ENCODE peak calls at places on chromosomes 5 and 9, in eight cellular contexts. X is K562, W is stomach, Z is left lung, O is dorsolateral prefrontal cortex, P is type B pancreatic cell, E is epithelial cell of esophagus, L is tibial artery. I is an unnamed sample.

GRCh38 chr9:78189461-78189860 is 46.4 kb upstream of the CEP78 start:
- DNase-seq in X (no peak), W (no peak), Z (no peak), O (no peak), P (no peak), E (no peak), L (no peak), I (no peak)

GRCh38 chr9:100066539-100066938 is 32.3 kb downstream of the ERP44 start:
- DNase-seq in X (no peak), W (no peak), Z (no peak), O (no peak), P (no peak), E (no peak), L (no peak), I (no peak)

GRCh38 chr5:133944263-133945230 is 23.9 kb downstream of the C5orf15 start:
- DNase-seq in X (peak; percentile 79), W (peak; percentile 79), Z (peak; percentile 43), O (peak; percentile 44), P (peak; percentile 72), E (peak; percentile 63), L (peak; percentile 51), I (peak; percentile 51)

GRCh38 chr5:132198571-132198970 is 29.1 kb downstream of the P4HA2 start:
- DNase-seq in X (no peak), W (no peak), Z (no peak), O (no peak), P (peak; percentile 13), E (no peak), L (no peak), I (no peak)

GRCh38 chr9:94761506-94761905 is 35.0 kb downstream of the AOPEP start:
- DNase-seq in X (no peak), W (no peak), Z (no peak), O (no peak), P (no peak), E (peak; percentile 47), L (no peak), I (no peak)

GRCh38 chr9:19255821-19256220 is 25.3 kb downstream of the DENND4C start:
- DNase-seq in X (no peak), W (no peak), Z (no peak), O (no peak), P (no peak), E (no peak), L (no peak), I (no peak)

GRCh38 chr9:5643005-5643624 is 14.2 kb downstream of the RIC1 start:
- DNase-seq in X (no peak), W (no peak), Z (no peak), O (no peak), P (no peak), E (no peak), L (no peak), I (no peak)

GRCh38 chr5:41921874-41922273 is 3.2 kb upstream of the FBXO4 start:
- DNase-seq in X (no peak), W (no peak), Z (no peak), O (no peak), P (no peak), E (peak; percentile 89), L (no peak), I (no peak)

GRCh38 chr5:151383011-151383410 is 35.7 kb upstream of the SLC36A2 start:
- DNase-seq in X (no peak), W (no peak), Z (no peak), O (no peak), P (no peak), E (peak; percentile 14), L (no peak), I (no peak)

GRCh38 chr5:139765409-139766217 is 30.0 kb upstream of the PSD2 start:
- DNase-seq in X (peak; percentile 81), W (peak; percentile 77), Z (peak; percentile 97), O (peak; percentile 78), P (peak; percentile 91), E (peak; percentile 75), L (peak; percentile 87), I (peak; percentile 90)

GRCh38 chr5:177035982-177036381 is 13.5 kb downstream of the ZNF346 start:
- DNase-seq in X (no peak), W (no peak), Z (no peak), O (no peak), P (no peak), E (no peak), L (no peak), I (no peak)

GRCh38 chr5:142605649-142606048 is 80.2 kb downstream of the FGF1 start:
- DNase-seq in X (no peak), W (no peak), Z (no peak), O (no peak), P (no peak), E (no peak), L (no peak), I (no peak)

GRCh38 chr9:21890696-21891095 is 88.3 kb downstream of the MTAP start:
- DNase-seq in X (no peak), W (no peak), Z (no peak), O (no peak), P (no peak), E (no peak), L (no peak), I (no peak)

GRCh38 chr5:61303348-61303747 is 28.7 kb upstream of the ZSWIM6 start:
- DNase-seq in X (no peak), W (no peak), Z (no peak), O (no peak), P (no peak), E (no peak), L (no peak), I (no peak)

GRCh38 chr5:75640826-75641225 is 29.6 kb downstream of the ANKDD1B start:
- DNase-seq in X (no peak), W (no peak), Z (no peak), O (no peak), P (no peak), E (no peak), L (no peak), I (no peak)

GRCh38 chr9:134882204-134882785 is 1.7 kb downstream of the FCN2 start:
- DNase-seq in X (no peak), W (no peak), Z (no peak), O (no peak), P (no peak), E (no peak), L (no peak), I (no peak)

GRCh38 chr9:91024841-91025240 is 223.2 kb downstream of the SYK start:
- DNase-seq in X (no peak), W (no peak), Z (no peak), O (no peak), P (no peak), E (no peak), L (no peak), I (no peak)

GRCh38 chr9:96436063-96436455 is 13.9 kb upstream of the HABP4 start:
- DNase-seq in X (no peak), W (no peak), Z (no peak), O (no peak), P (no peak), E (no peak), L (no peak), I (no peak)

DNA sequence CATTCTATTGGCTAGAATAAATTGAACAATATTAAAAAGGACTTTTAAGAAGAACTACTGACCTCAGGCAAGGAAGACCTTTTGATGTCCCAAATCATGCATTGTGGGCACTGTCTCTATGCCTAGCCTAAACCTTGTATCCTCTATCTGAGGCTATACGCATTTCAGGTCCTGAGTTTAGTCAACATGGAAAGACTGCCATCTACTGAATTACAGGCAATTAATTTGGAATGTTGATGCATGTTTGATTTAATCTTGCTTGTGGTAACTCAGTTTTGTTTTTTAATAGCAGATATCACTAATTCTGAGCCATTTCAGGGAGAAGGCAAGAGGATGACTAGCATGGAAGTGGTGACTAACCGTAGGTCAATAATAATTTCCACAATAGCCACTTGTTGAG is 585.2 kb upstream of the CCNG1 start:
- DNase-seq in X (no peak), W (no peak), Z (no peak), O (no peak), P (no peak), E (no peak), L (no peak), I (no peak)
- TF ChIP-seq CTCF in X (no peak), W (no peak), Z (no peak), O (no peak), P (no peak), E (no peak), L (no peak), I (peak; percentile 16)

GRCh38 chr5:2164586-2164985 is 281.9 kb upstream of the IRX4 start:
- DNase-seq in X (no peak), W (no peak), Z (no peak), O (no peak), P (no peak), E (no peak), L (no peak), I (no peak)
- TF ChIP-seq CTCF in X (no peak), W (no peak), Z (no peak), O (no peak), P (no peak), E (no peak), L (no peak), I (no peak)

GRCh38 chr9:89744255-89744648 is 139.4 kb downstream of the GADD45G start:
- DNase-seq in X (no peak), W (no peak), Z (no peak), O (no peak), P (no peak), E (no peak), L (no peak), I (no peak)

GRCh38 chr9:89742660-89743059 is 137.8 kb downstream of the GADD45G start:
- DNase-seq in X (no peak), W (no peak), Z (no peak), O (no peak), P (no peak), E (no peak), L (no peak), I (no peak)

GRCh38 chr9:89744730-89745129 is 139.9 kb downstream of the GADD45G start:
- DNase-seq in X (no peak), W (no peak), Z (no peak), O (no peak), P (no peak), E (peak; percentile 62), L (no peak), I (no peak)

GRCh38 chr9:89743216-89743575 is 138.4 kb downstream of the GADD45G start:
- DNase-seq in X (no peak), W (no peak), Z (no peak), O (no peak), P (no peak), E (no peak), L (no peak), I (peak; percentile 18)

DNA sequence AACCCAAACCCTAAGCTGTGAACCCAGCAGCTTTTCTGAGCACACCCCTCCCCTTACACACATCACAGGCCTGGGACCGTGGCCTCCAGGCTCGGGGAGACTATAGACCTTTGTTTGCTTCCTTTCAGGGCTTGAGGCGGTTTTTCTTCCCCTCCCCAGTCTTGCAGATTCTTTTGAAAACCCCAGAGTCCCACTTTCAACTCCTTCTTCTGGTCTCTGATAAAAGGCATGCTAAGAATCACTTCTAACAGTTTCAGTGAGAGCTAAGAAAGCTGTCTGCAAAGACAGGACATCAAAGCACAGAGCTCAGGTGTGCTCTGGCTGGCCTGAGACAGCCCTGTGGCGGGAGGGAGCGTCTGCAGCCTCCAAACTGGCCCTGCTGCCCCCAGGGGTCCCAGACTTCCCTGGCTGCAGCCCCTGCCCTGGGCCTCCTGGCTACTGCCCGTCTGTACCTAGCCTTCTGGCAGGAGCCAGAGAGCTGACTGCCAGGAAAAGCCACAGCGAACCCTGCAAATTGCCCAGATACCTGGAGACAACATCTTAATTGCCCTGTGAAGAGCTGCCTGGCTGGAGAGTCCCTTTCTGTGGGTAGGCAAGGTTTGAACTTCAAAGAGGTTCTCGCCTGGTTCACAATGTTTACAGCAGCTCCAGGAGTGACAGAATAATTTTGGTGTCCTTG is 138.9 kb downstream of the GADD45G start:
- DNase-seq in X (no peak), W (no peak), Z (no peak), O (no peak), P (no peak), E (no peak), L (no peak), I (no peak)
- TF ChIP-seq CTCF in X (no peak), W (no peak), Z (no peak), O (no peak), P (peak; percentile 22), E (no peak), L (no peak), I (no peak)

GRCh38 chr5:1255081-1255561 is 29.9 kb downstream of the SLC6A18 start:
- DNase-seq in X (no peak), W (no peak), Z (peak; percentile 53), O (no peak), P (no peak), E (no peak), L (no peak), I (no peak)
- TF ChIP-seq CTCF in X (no peak), W (no peak), Z (no peak), O (no peak), P (no peak), E (no peak), L (no peak), I (no peak)